ENCODE peak calls at places on chromosomes 5 and 9, in ten cellular contexts. D is globus pallidus, I is fibroblast of villous mesenchyme, W is KG1, Q is HTR-8/SVneo, H is nephron progenitor cell, P is NCI-H2227 treated with DMSO at 0.1 percent for 48 hours, U is hypothalamus, Y is endodermal cell, R is Caki2. Z is an unnamed sample.

GRCh38 chr5:123659006-123659405 is 147.0 kb downstream of the CSNK1G3 start:
- DNase-seq in D (no peak), Y (no peak), U (no peak), H (no peak), R (no peak), Q (no peak), I (no peak), P (no peak), W (no peak), Z (no peak)

GRCh38 chr5:154118832-154119442 is 71.6 kb upstream of the GALNT10 start:
- DNase-seq in H (no peak), W (no peak), R (peak; percentile 78), Y (peak; percentile 49), P (no peak), I (no peak), D (no peak), Q (peak; percentile 8), U (no peak), Z (no peak)

GRCh38 chr9:137611623-137612609 is 6.4 kb downstream of the ARRDC1 start:
- DNase-seq in R (peak; percentile 93), P (no peak), H (no peak), W (no peak), U (no peak), D (no peak), Q (peak; percentile 81), I (peak; percentile 74), Y (peak; percentile 71), Z (no peak)

GRCh38 chr5:134975078-134975715 is 7.5 kb downstream of the CATSPER3 start:
- DNase-seq in Q (no peak), I (peak; percentile 71), W (no peak), U (no peak), R (no peak), H (no peak), P (no peak), Y (no peak), D (no peak), Z (no peak)

GRCh38 chr5:134133995-134134541 is 19.6 kb downstream of the TCF7 start:
- DNase-seq in R (no peak), Q (no peak), D (no peak), H (no peak), Y (peak; percentile 39), I (no peak), P (no peak), U (no peak), W (no peak), Z (no peak)

GRCh38 chr5:116887104-116887503 is 312.5 kb upstream of the SEMA6A start:
- DNase-seq in D (no peak), H (no peak), Y (no peak), I (no peak), W (no peak), U (no peak), R (no peak), Q (no peak), P (no peak), Z (no peak)

GRCh38 chr9:68416891-68417570 is 60.6 kb downstream of the PGM5 start:
- DNase-seq in Q (no peak), H (no peak), D (peak; percentile 14), U (no peak), Y (peak; percentile 65), P (no peak), I (peak; percentile 8), W (peak; percentile 6), R (no peak), Z (no peak)

GRCh38 chr5:14790220-14790619 is 81.4 kb downstream of the ANKH start:
- DNase-seq in I (peak; percentile 27), U (no peak), D (no peak), R (no peak), P (no peak), W (no peak), Y (no peak), H (no peak), Q (no peak), Z (no peak)

GRCh38 chr5:59130441-59130840 is 547.6 kb downstream of the RAB3C start:
- DNase-seq in H (no peak), I (peak; percentile 62), Q (no peak), W (no peak), P (no peak), R (no peak), D (no peak), U (no peak), Y (no peak), Z (no peak)

GRCh38 chr5:176180781-176181180 is 57.4 kb upstream of the SIMC1 start:
- DNase-seq in I (no peak), R (no peak), U (no peak), Q (no peak), H (no peak), P (no peak), Y (peak; percentile 68), D (no peak), W (no peak), Z (no peak)

GRCh38 chr5:40353442-40353841 is 326.3 kb upstream of the PTGER4 start:
- DNase-seq in D (no peak), W (no peak), I (no peak), R (no peak), H (no peak), U (no peak), Y (no peak), Q (no peak), P (no peak), Z (no peak)

GRCh38 chr5:157455057-157455456 is 5.0 kb upstream of the NIPAL4 start:
- DNase-seq in Y (no peak), P (no peak), I (no peak), W (no peak), U (no peak), R (no peak), Q (no peak), D (no peak), H (no peak), Z (no peak)

GRCh38 chr5:1492757-1493156 is 31.0 kb downstream of the LPCAT1 start:
- DNase-seq in H (no peak), W (no peak), R (no peak), I (no peak), P (no peak), U (no peak), Q (no peak), D (no peak), Y (no peak), Z (no peak)

GRCh38 chr9:70868661-70869652 is 252.5 kb downstream of the TRPM3 start:
- DNase-seq in Y (no peak), U (no peak), R (no peak), H (no peak), Q (no peak), W (no peak), D (no peak), I (peak; percentile 24), P (no peak), Z (no peak)

GRCh38 chr5:87127426-87127825 is 140.3 kb upstream of the RASA1 start:
- DNase-seq in Q (no peak), Y (no peak), U (no peak), D (no peak), R (no peak), W (no peak), H (no peak), P (no peak), I (no peak), Z (no peak)

GRCh38 chr5:144189800-144190429 is 19.2 kb downstream of the KCTD16 start:
- DNase-seq in Y (no peak), R (peak; percentile 95), I (peak; percentile 98), P (peak; percentile 44), H (no peak), D (no peak), Q (no peak), W (no peak), U (no peak), Z (peak; percentile 64)

GRCh38 chr5:176741566-176742211 is 68.7 kb upstream of the UNC5A start:
- DNase-seq in W (no peak), R (no peak), I (no peak), H (no peak), Q (no peak), P (no peak), U (no peak), D (no peak), Y (peak; percentile 61), Z (no peak)

GRCh38 chr5:122772446-122772845 is 2.4 kb upstream of the SNX2 start:
- DNase-seq in D (no peak), P (no peak), Y (no peak), R (no peak), U (no peak), Q (no peak), W (no peak), I (peak; percentile 26), H (no peak), Z (no peak)

GRCh38 chr9:87267701-87268100 is 230.0 kb upstream of the DAPK1 start:
- DNase-seq in P (no peak), I (peak; percentile 34), W (no peak), Y (no peak), R (no peak), Q (no peak), D (no peak), U (no peak), H (no peak), Z (no peak)

Z was measured in SIG-M5.